ENCODE peak calls at places on chromosomes 3 and 15, in ten cellular contexts. K is HCT116, N is uterus, D is stomach, H is Peyer's patch, G is spleen, L is transverse colon, V is A549, C is right lobe of liver, X is body of pancreas. T is an unnamed sample.

GRCh38 chr15:63497642-63498100 is 6.7 kb upstream of the USP3 start:
- DNase-seq in H (no peak), N (no peak), X (no peak), C (no peak), G (peak; percentile 93), D (peak; percentile 56), L (peak; percentile 74), V (peak; percentile 37), K (no peak), T (no peak)

GRCh38 chr3:128253150-128253549 is 99.9 kb downstream of the EEFSEC start:
- DNase-seq in X (no peak), V (no peak), D (no peak), G (no peak), L (no peak), C (no peak), K (no peak), H (no peak), N (no peak), T (peak; percentile 6)

GRCh38 chr15:81890496-81890895 is 155.3 kb downstream of the MEX3B start:
- DNase-seq in H (no peak), D (no peak), L (no peak), G (no peak), V (no peak), X (no peak), C (no peak), N (no peak), K (no peak), T (no peak)

GRCh38 chr15:55959744-55960143 is 33.7 kb downstream of the NEDD4 start:
- DNase-seq in C (no peak), N (no peak), V (no peak), D (no peak), K (no peak), G (no peak), X (no peak), L (no peak), H (no peak), T (no peak)

GRCh38 chr3:38707730-38708129 is 58.2 kb upstream of the SCN5A start:
- DNase-seq in G (no peak), X (no peak), L (no peak), K (no peak), D (no peak), N (no peak), H (no peak), V (peak; percentile 6), C (no peak), T (no peak)

GRCh38 chr3:158685151-158685550 is 12.7 kb upstream of the LXN start:
- DNase-seq in H (no peak), C (no peak), N (no peak), X (no peak), G (no peak), V (no peak), K (no peak), D (no peak), L (no peak), T (no peak)

GRCh38 chr15:31489801-31490646 is 163.4 kb downstream of the KLF13 start:
- DNase-seq in X (peak; percentile 59), V (peak; percentile 75), N (no peak), D (peak; percentile 60), H (no peak), L (peak; percentile 43), C (no peak), G (peak; percentile 81), K (peak; percentile 35), T (peak; percentile 49)

GRCh38 chr3:24410861-24411260 is 83.8 kb downstream of the THRB start:
- DNase-seq in C (peak; percentile 43), V (no peak), X (no peak), K (no peak), D (no peak), L (no peak), N (no peak), G (no peak), H (no peak), T (no peak)

GRCh38 chr15:27492021-27492621 is 521.1 kb downstream of the GABRG3 start:
- DNase-seq in N (no peak), D (no peak), H (no peak), X (no peak), L (no peak), K (no peak), C (no peak), V (no peak), G (no peak), T (no peak)

GRCh38 chr15:67083135-67083766 is 17.8 kb downstream of the SMAD3 start:
- DNase-seq in V (no peak), X (no peak), K (no peak), C (no peak), H (no peak), N (no peak), G (no peak), L (no peak), D (no peak), T (no peak)

GRCh38 chr3:134448664-134449063 is 37.1 kb downstream of the ANAPC13 start:
- DNase-seq in X (no peak), L (no peak), C (no peak), N (no peak), H (no peak), D (no peak), V (no peak), G (no peak), K (no peak), T (no peak)

GRCh38 chr3:35651456-35651855 is 12.1 kb downstream of the ARPP21 start:
- DNase-seq in C (no peak), G (no peak), K (no peak), N (no peak), H (no peak), D (no peak), V (no peak), L (no peak), X (no peak), T (no peak)

GRCh38 chr3:14216257-14217048 is 37.8 kb downstream of the LSM3 start:
- DNase-seq in D (no peak), V (peak; percentile 32), H (no peak), X (no peak), N (no peak), G (peak; percentile 88), L (no peak), C (no peak), K (no peak), T (no peak)
- TF ChIP-seq CTCF in D (no peak), V (no peak), H (no peak), X (no peak), N (peak; percentile 41), G (peak; percentile 14), L (no peak), C (no peak), K (peak; percentile 26), T (no peak)

GRCh38 chr15:77455696-77456293 is 35.1 kb downstream of the HMG20A start:
- DNase-seq in X (no peak), C (no peak), K (no peak), N (no peak), G (no peak), L (no peak), H (no peak), D (no peak), V (no peak), T (no peak)

GRCh38 chr15:77454265-77454664 is 33.6 kb downstream of the HMG20A start:
- DNase-seq in G (no peak), X (no peak), K (no peak), C (no peak), L (no peak), H (no peak), N (no peak), V (no peak), D (no peak), T (no peak)

GRCh38 chr15:77456746-77457618 is 36.3 kb downstream of the HMG20A start:
- DNase-seq in D (no peak), G (no peak), V (no peak), C (no peak), N (no peak), K (no peak), L (no peak), H (no peak), X (no peak), T (no peak)

GRCh38 chr15:77454956-77455355 is 34.3 kb downstream of the HMG20A start:
- DNase-seq in X (no peak), V (no peak), N (no peak), D (no peak), C (no peak), G (no peak), K (no peak), L (no peak), H (no peak), T (no peak)

DNA sequence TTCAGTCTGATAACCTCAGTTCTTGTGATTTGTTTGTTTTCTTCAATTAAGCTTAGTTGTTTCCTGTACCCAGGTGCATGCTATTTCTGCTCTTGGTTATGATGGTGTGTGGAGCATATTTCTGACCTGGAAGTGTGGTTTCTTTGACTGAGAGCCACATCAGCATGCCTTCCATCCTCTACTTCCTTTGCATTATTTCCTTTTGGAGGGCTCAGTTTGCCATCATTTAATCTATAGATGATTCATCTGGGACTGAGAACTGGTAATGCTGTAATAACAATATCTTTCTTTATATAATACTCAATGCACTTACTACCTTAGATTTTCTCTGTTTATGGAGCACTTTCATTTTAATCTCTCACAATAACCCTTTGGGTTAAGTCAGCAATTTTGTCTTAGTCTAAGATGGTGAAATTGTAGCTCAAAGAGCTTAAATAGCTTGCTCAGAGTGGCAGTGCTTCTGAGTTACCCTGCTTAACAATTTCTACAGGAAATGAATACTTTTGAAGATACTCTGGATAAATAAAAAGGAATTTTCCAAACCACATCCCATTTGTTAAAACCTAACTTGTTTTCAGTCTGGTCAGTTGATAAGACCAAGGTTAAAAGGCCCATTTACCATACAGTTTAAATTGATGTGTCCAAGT is 37.1 kb downstream of the HMG20A start:
- DNase-seq in L (no peak), N (no peak), X (no peak), D (no peak), V (no peak), H (no peak), K (no peak), C (no peak), G (no peak), T (no peak)
- TF ChIP-seq POLR2A in L (no peak), N (no peak), X (no peak), D (no peak), V (no peak), H (no peak), K (no peak), C (no peak), G (no peak), T (no peak)

DNA sequence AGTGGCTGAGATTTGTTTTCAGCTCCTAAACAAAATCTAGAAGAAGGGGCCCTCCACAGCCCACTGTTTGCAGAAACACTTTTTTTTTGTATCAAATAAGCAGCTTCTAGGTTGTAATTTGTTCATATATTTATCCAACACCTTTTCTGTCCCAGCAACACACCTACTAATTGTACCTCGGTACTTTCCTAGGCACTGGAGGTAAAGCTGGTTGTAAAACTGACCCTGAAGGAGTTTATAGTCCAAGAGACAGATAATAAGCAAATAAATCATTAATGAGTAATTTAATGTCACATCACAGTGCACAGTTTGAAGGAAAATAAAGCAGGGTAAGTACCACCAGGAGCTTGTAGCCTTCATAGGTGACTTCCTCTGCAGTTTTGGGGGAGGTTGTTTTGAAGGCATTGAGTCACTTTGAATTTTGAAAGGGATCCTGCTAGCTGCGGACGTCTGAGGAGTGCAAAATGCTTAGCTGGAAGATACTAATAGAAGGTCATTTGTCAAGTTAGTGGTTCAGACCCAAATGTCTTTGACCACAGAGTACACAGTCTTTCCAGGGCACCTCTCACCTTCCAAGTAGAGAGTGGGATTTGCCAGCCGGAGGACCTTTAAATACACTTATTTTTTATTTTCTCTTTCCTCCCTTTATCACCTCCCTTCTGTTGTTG is 53.7 kb downstream of the CMSS1 start:
- DNase-seq in G (no peak), H (no peak), N (no peak), K (no peak), C (no peak), L (no peak), D (no peak), X (no peak), V (no peak), T (no peak)
- H3K4me3 ChIP-seq in G (no peak overlapping the region), H (peak overlapping the region; percentile 25), N (peak overlapping the region; percentile 84), K (no peak overlapping the region), C (no peak overlapping the region), L (no peak overlapping the region), D (peak overlapping the region; percentile 55), X (no peak overlapping the region), V (no peak overlapping the region), T (no peak overlapping the region)

GRCh38 chr3:65952842-65953241 is 85.9 kb downstream of the MAGI1 start:
- DNase-seq in N (no peak), G (no peak), K (no peak), H (no peak), V (no peak), X (no peak), C (no peak), D (no peak), L (no peak), T (no peak)
- TF ChIP-seq CTCF in N (no peak), G (no peak), K (no peak), H (no peak), V (no peak), X (no peak), C (no peak), D (no peak), L (no peak), T (no peak)